ENCODE peak calls at places on chromosomes 4 and X, in seven cellular contexts. F is GM23248, W is fibroblast of lung, A is lung, C is ovary, E is GM23338, Z is keratinocyte. P is an unnamed sample.

GRCh38 chr4:3198906-3199305 is 50.1 kb upstream of the MSANTD1 start:
- DNase-seq in F (no peak), W (no peak), A (no peak), C (no peak), E (no peak), Z (no peak), P (no peak)

GRCh38 chrX:10288400-10288799 is 131.6 kb downstream of the CLCN4 start:
- DNase-seq in F (no peak), W (peak; percentile 14), A (no peak), C (no peak), E (no peak), Z (no peak), P (no peak)

GRCh38 chrX:31269914-31270313 is 198.1 kb upstream of the FTHL17 start:
- DNase-seq in F (no peak), W (no peak), A (no peak), C (no peak), E (no peak), Z (no peak), P (no peak)

GRCh38 chr4:168129046-168129772 is 36.9 kb downstream of the ANXA10 start:
- DNase-seq in F (no peak), W (no peak), A (no peak), C (no peak), E (no peak), Z (no peak), P (no peak)

GRCh38 chr4:102139132-102139573 is 206.1 kb downstream of the SLC39A8 start:
- DNase-seq in F (peak; percentile 47), W (peak; percentile 91), A (no peak), C (no peak), E (no peak), Z (no peak), P (no peak)

GRCh38 chr4:95465010-95465409 is 83.8 kb downstream of the UNC5C start:
- DNase-seq in F (no peak), W (peak; percentile 4), A (no peak), C (no peak), E (no peak), Z (no peak), P (no peak)

GRCh38 chr4:13966241-13967195 is 339.0 kb upstream of the BOD1L1 start:
- DNase-seq in F (peak; percentile 87), W (peak; percentile 88), A (no peak), C (no peak), E (peak; percentile 27), Z (no peak), P (no peak)

GRCh38 chrX:133440797-133441163 is 25.5 kb upstream of the GPC4 start:
- DNase-seq in F (no peak), W (no peak), A (no peak), C (no peak), E (no peak), Z (no peak), P (no peak)

GRCh38 chr4:73619351-73619750 is 885 bp downstream of the RASSF6 start:
- DNase-seq in F (no peak), W (no peak), A (no peak), C (no peak), E (no peak), Z (no peak), P (no peak)

GRCh38 chr4:88446124-88446523 is 10.8 kb upstream of the HERC5 start:
- DNase-seq in F (peak; percentile 14), W (peak; percentile 41), A (no peak), C (no peak), E (peak; percentile 20), Z (no peak), P (no peak)

GRCh38 chr4:182231080-182231479 is 12.1 kb upstream of the TENM3 start:
- DNase-seq in F (no peak), W (peak; percentile 94), A (no peak), C (no peak), E (no peak), Z (no peak), P (no peak)

GRCh38 chrX:10741496-10742048 is 121.2 kb upstream of the MID1 start:
- DNase-seq in F (no peak), W (no peak), A (no peak), C (no peak), E (no peak), Z (no peak), P (no peak)

GRCh38 chr4:123481034-123481433 is 84.4 kb downstream of the SPRY1 start:
- DNase-seq in F (peak; percentile 85), W (peak; percentile 96), A (no peak), C (no peak), E (no peak), Z (peak; percentile 63), P (no peak)

GRCh38 chr4:91769912-91770311 is 533.9 kb upstream of the GRID2 start:
- DNase-seq in F (no peak), W (no peak), A (no peak), C (no peak), E (no peak), Z (no peak), P (no peak)

GRCh38 chr4:76341063-76341462 is 34.5 kb downstream of the STBD1 start:
- DNase-seq in F (peak; percentile 78), W (peak; percentile 88), A (no peak), C (no peak), E (no peak), Z (no peak), P (no peak)

GRCh38 chrX:37984880-37985279 is 21.5 kb upstream of the SYTL5 start:
- DNase-seq in F (no peak), W (no peak), A (no peak), C (no peak), E (no peak), Z (no peak), P (no peak)

GRCh38 chr4:38664704-38665401 is 854 bp downstream of the KLF3 start:
- DNase-seq in F (peak; percentile 73), W (peak; percentile 63), A (peak; percentile 59), C (peak; percentile 86), E (peak; percentile 60), Z (no peak), P (peak; percentile 77)

GRCh38 chrX:2642146-2642545 is 48.9 kb upstream of the CD99 start:
- DNase-seq in F (no peak), W (no peak), A (no peak), C (no peak), E (no peak), Z (no peak), P (no peak)

GRCh38 chr4:140158234-140159030 is 4.4 kb upstream of the MAML3 start:
- DNase-seq in F (no peak), W (peak; percentile 41), A (peak; percentile 53), C (no peak), E (no peak), Z (no peak), P (no peak)

GRCh38 chr4:6763330-6763851 is 19.1 kb upstream of the KIAA0232 start:
- DNase-seq in F (peak; percentile 19), W (no peak), A (no peak), C (no peak), E (peak; percentile 34), Z (peak; percentile 98), P (no peak)

GRCh38 chrX:115560211-115560977 is 580 bp upstream of the PLS3 start:
- DNase-seq in F (no peak), W (peak; percentile 70), A (peak; percentile 67), C (no peak), E (no peak), Z (peak; percentile 65), P (no peak)

GRCh38 chrX:12441376-12442128 is 303.3 kb downstream of the FRMPD4 start:
- DNase-seq in F (peak; percentile 10), W (peak; percentile 84), A (no peak), C (no peak), E (no peak), Z (peak; percentile 25), P (no peak)
- H3K27me3 ChIP-seq in F (no peaks in the 10 kb centered on the region), W (no peaks in the 10 kb centered on the region), A (no peaks in the 10 kb centered on the region), C (no peaks in the 10 kb centered on the region), E (no peaks in the 10 kb centered on the region), Z (no peaks in the 10 kb centered on the region), P (no peaks in the 10 kb centered on the region)

GRCh38 chrX:153379971-153380581 is 21.1 kb downstream of the PNMA6E start:
- DNase-seq in F (no peak), W (no peak), A (no peak), C (no peak), E (no peak), Z (no peak), P (no peak)
- H3K27me3 ChIP-seq in F (no peaks in the 10 kb centered on the region), W (no peaks in the 10 kb centered on the region), A (no peaks in the 10 kb centered on the region), C (no peaks in the 10 kb centered on the region), E (no peaks in the 10 kb centered on the region), Z (no peaks in the 10 kb centered on the region), P (no peaks in the 10 kb centered on the region)

GRCh38 chrX:48071986-48072605 is 656 bp upstream of the ZNF630 start:
- DNase-seq in F (no peak), W (no peak), A (no peak), C (no peak), E (no peak), Z (no peak), P (no peak)
- H3K27me3 ChIP-seq in F (no peaks in the 10 kb centered on the region), W (no peaks in the 10 kb centered on the region), A (no peaks in the 10 kb centered on the region), C (no peaks in the 10 kb centered on the region), E (no peaks in the 10 kb centered on the region), Z (no peaks in the 10 kb centered on the region), P (no peaks in the 10 kb centered on the region)

GRCh38 chrX:79176028-79176427 is 31.5 kb downstream of the GPR174 start:
- DNase-seq in F (no peak), W (no peak), A (no peak), C (no peak), E (no peak), Z (no peak), P (no peak)

GRCh38 chrX:79169484-79169883 is 25.0 kb downstream of the GPR174 start:
- DNase-seq in F (no peak), W (no peak), A (no peak), C (no peak), E (no peak), Z (no peak), P (no peak)

GRCh38 chrX:79170632-79171031 is 26.1 kb downstream of the GPR174 start:
- DNase-seq in F (no peak), W (no peak), A (no peak), C (no peak), E (no peak), Z (no peak), P (no peak)

DNA sequence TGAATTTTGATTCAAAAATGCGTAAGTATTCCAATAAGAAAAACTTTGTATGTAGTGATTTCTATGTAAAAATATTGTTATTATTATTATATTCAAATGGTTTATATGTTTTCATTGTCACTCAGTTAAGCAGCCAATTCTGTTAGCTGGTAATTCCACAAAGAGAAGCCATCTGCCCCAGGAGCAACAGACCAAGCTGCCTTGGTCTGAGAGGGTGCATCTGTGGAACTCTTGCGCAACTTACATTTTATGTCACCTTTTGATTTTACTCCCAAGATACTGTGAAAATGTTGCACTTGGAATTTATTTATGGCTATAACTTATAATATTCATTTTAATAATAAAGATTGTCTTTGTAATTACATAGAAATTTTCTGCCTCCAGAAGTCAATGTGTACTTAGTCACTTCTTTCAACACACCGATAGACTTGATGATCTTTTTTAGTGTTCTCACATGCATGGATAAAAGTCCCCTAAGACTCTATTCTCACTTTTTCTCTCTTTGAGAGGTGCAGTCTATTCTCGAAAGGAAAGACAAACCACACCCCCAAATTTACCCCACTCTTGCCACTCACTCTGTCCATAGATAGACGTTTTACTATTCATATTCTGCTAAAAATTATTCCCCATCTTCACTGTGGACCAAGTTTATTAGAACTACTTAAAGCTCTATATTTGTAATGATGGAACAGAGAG is 30.6 kb downstream of the GPR174 start:
- DNase-seq in F (no peak), W (no peak), A (no peak), C (no peak), E (no peak), Z (no peak), P (no peak)
- H3K27me3 ChIP-seq in F (no peaks in the 10 kb centered on the region), W (no peaks in the 10 kb centered on the region), A (no peaks in the 10 kb centered on the region), C (no peaks in the 10 kb centered on the region), E (no peaks in the 10 kb centered on the region), Z (no peaks in the 10 kb centered on the region), P (no peaks in the 10 kb centered on the region)

P was measured in aorta.